ENCODE peak calls at places on chromosomes 16 and 17, in six cellular contexts. S is upper lobe of right lung, Z is SJSA1, X is tibial artery, T is RWPE1, Q is lower lobe of right lung. N is an unnamed sample.

GRCh38 chr16:71564377-71564967 is 12.4 kb downstream of the TAT start:
- DNase-seq in Z (no peak), T (no peak), S (no peak), Q (no peak), X (no peak), N (peak)

GRCh38 chr17:73066148-73066884 is 26.2 kb downstream of the SLC39A11 start:
- DNase-seq in X (no peak), S (no peak), Z (no peak), T (no peak), Q (no peak), N (no peak)

GRCh38 chr17:28227278-28228108 is 91.5 kb upstream of the TMEM97 start:
- DNase-seq in T (peak), Z (peak), X (peak), S (peak), Q (peak), N (no peak)

GRCh38 chr16:66996324-66996982 is 8.1 kb downstream of the CES4A start:
- DNase-seq in Z (no peak), Q (no peak), S (peak), X (peak), T (no peak), N (peak)

GRCh38 chr17:4124994-4125393 is 17.8 kb downstream of the ZZEF1 start:
- DNase-seq in Q (no peak), X (no peak), Z (no peak), S (no peak), T (no peak), N (no peak)

GRCh38 chr16:70250748-70251650 is 741 bp downstream of the EXOSC6 start:
- DNase-seq in S (peak), Q (peak), X (no peak), T (peak), Z (no peak), N (no peak)

GRCh38 chr16:68093816-68094613 is 8.8 kb downstream of the NFATC3 start:
- DNase-seq in S (no peak), X (no peak), T (no peak), Z (no peak), Q (no peak), N (no peak)

GRCh38 chr17:80217703-80218362 is 2.3 kb downstream of the SGSH start:
- DNase-seq in S (no peak), Q (no peak), T (no peak), Z (no peak), X (no peak), N (no peak)

GRCh38 chr17:42881768-42882565 is 18.6 kb upstream of the G6PC1 start:
- DNase-seq in X (no peak), Z (no peak), S (no peak), T (no peak), Q (no peak), N (no peak)

GRCh38 chr16:75703341-75703740 is 2.1 kb upstream of the DUXB start:
- DNase-seq in T (no peak), X (no peak), S (no peak), Q (no peak), Z (no peak), N (no peak)

GRCh38 chr16:88405325-88406060 is 22.7 kb downstream of the ZNF469 start:
- DNase-seq in Z (no peak), X (peak), S (no peak), T (no peak), Q (no peak), N (peak)

GRCh38 chr16:74936902-74937560 is 47.9 kb downstream of the WDR59 start:
- DNase-seq in T (no peak), X (peak), S (no peak), Q (no peak), Z (peak), N (no peak)

GRCh38 chr17:73539176-73539575 is 105.1 kb downstream of the SDK2 start:
- DNase-seq in Z (no peak), S (no peak), Q (no peak), X (no peak), T (no peak), N (no peak)

GRCh38 chr17:45703806-45704205 is 80.3 kb upstream of the CRHR1 start:
- DNase-seq in S (no peak), X (no peak), Q (no peak), Z (no peak), T (no peak), N (no peak)

GRCh38 chr16:82194076-82194475 is 24.1 kb upstream of the MPHOSPH6 start:
- DNase-seq in S (no peak), T (no peak), Q (no peak), X (no peak), Z (no peak), N (no peak)

GRCh38 chr17:39062846-39063680 is 88.4 kb downstream of the PLXDC1 start:
- DNase-seq in Q (no peak), X (no peak), S (peak), T (no peak), Z (peak), N (no peak)

GRCh38 chr17:40328386-40328766 is 19.4 kb downstream of the RARA start:
- DNase-seq in Z (no peak), S (no peak), Q (no peak), T (no peak), X (no peak), N (no peak)

GRCh38 chr16:85312642-85313540 is 200.6 kb upstream of the CIBAR2 start:
- DNase-seq in Q (no peak), Z (peak), T (no peak), S (no peak), X (peak), N (no peak)

GRCh38 chr17:21841839-21842238 is 149.5 kb downstream of the KCNJ18 start:
- DNase-seq in X (no peak), T (no peak), S (no peak), Z (no peak), Q (no peak), N (no peak)

GRCh38 chr17:57639381-57639780 is 105.7 kb downstream of the CCDC182 start:
- DNase-seq in Q (no peak), S (no peak), T (no peak), X (no peak), Z (no peak), N (no peak)

GRCh38 chr16:89495121-89495520 is 4.8 kb upstream of the ANKRD11 start:
- DNase-seq in X (no peak), Q (no peak), T (no peak), S (no peak), Z (no peak), N (no peak)

GRCh38 chr17:27488263-27488662 is 32.0 kb downstream of the KSR1 start:
- DNase-seq in S (no peak), T (no peak), Q (no peak), X (no peak), Z (no peak), N (no peak)

GRCh38 chr16:20026673-20027072 is 47.0 kb downstream of the GPR139 start:
- DNase-seq in Z (no peak), Q (no peak), T (no peak), S (no peak), X (no peak), N (no peak)

GRCh38 chr17:49602783-49603182 is 27.1 kb downstream of the NXPH3 start:
- DNase-seq in S (no peak), Q (no peak), Z (no peak), X (no peak), T (no peak), N (no peak)
- H3K27ac ChIP-seq in S (peak), Q (peak), Z (no peak), X (peak), T (no peak), N (peak)

GRCh38 chr17:35715416-35715815 is 16.0 kb upstream of the RASL10B start:
- DNase-seq in Z (no peak), Q (no peak), S (no peak), X (no peak), T (no peak), N (no peak)
- H3K27ac ChIP-seq in Z (no peak), Q (no peak), S (no peak), X (peak), T (no peak), N (no peak)

DNA sequence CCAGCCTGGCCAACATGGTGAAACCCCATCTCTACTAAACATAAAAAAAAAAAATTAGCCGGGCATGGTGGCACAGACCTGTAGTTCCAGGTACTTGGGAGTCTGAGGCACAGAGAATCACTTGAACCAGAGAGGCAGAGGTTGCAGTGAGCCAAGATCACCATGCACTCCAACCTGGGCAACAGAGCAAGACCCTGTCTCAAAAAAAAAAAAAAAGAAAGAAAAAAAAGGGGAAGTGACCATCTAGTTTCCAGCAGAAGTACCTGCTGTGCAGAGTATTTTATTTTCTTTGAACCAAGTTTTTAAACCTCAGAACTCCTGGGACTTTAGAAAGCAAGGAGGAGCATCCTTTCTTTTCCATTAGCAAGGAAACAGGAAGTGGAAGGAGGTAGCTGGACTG is 6.5 kb downstream of the GID4 start:
- DNase-seq in T (no peak), S (no peak), X (no peak), Q (no peak), Z (no peak), N (no peak)
- H3K27ac ChIP-seq in T (no peak), S (no peak), X (no peak), Q (no peak), Z (no peak), N (no peak)

DNA sequence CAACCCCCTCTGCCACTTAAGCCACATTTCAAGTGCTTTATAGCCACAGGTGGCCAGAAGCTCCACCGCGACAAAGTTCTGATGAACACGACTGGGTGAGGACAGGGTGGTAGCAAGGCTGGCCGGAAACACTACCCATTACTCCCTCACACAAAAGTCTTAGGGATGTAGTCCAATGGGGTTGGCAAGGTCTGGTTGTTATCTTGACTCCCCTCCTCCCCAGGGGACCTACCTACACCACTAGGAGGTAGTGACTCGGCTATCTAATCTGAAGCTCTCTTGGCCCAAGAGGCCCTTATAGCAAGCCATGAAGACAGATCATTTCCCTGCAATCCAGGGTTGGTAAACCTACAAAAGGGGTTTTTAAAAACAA is 8.4 kb downstream of the LITAFD start:
- DNase-seq in T (no peak), X (no peak), S (no peak), Z (no peak), Q (peak), N (no peak)
- H3K27ac ChIP-seq in T (peak), X (no peak), S (no peak), Z (no peak), Q (no peak), N (no peak)

GRCh38 chr17:17708301-17708700 is 27.0 kb downstream of the RAI1 start:
- DNase-seq in Z (no peak), T (no peak), X (no peak), Q (no peak), S (no peak), N (no peak)

GRCh38 chr17:17710355-17710727 is 29.1 kb downstream of the RAI1 start:
- DNase-seq in T (no peak), Z (no peak), S (no peak), Q (no peak), X (no peak), N (no peak)

GRCh38 chr17:17710728-17711541 is 29.7 kb downstream of the RAI1 start:
- DNase-seq in Z (peak), S (peak), X (peak), Q (peak), T (peak), N (peak)

GRCh38 chr17:17709815-17710321 is 28.6 kb downstream of the RAI1 start:
- DNase-seq in S (no peak), T (no peak), X (no peak), Z (no peak), Q (no peak), N (no peak)

GRCh38 chr17:17708816-17709215 is 27.6 kb downstream of the RAI1 start:
- DNase-seq in Z (no peak), X (no peak), Q (no peak), T (no peak), S (no peak), N (no peak)
- H3K27ac ChIP-seq in Z (no peak), X (no peak), Q (no peak), T (peak), S (no peak), N (no peak)

GRCh38 chr16:4661661-4662060 is 31.7 kb upstream of the NUDT16L1 start:
- DNase-seq in Q (peak), X (no peak), T (no peak), S (peak), Z (no peak), N (no peak)
- H3K27ac ChIP-seq in Q (peak), X (no peak), T (peak), S (peak), Z (no peak), N (no peak)

GRCh38 chr16:23563186-23563585 is 5.7 kb downstream of the UBFD1 start:
- DNase-seq in T (no peak), X (peak), Q (no peak), Z (no peak), S (no peak), N (no peak)
- H3K27ac ChIP-seq in T (no peak), X (no peak), Q (no peak), Z (no peak), S (no peak), N (no peak)

GRCh38 chr17:50944902-50945720 is 79.0 kb upstream of the TOB1 start:
- DNase-seq in X (peak), T (no peak), Z (no peak), S (no peak), Q (no peak), N (peak)
- H3K27ac ChIP-seq in X (peak), T (no peak), Z (no peak), S (peak), Q (peak), N (peak)

DNA sequence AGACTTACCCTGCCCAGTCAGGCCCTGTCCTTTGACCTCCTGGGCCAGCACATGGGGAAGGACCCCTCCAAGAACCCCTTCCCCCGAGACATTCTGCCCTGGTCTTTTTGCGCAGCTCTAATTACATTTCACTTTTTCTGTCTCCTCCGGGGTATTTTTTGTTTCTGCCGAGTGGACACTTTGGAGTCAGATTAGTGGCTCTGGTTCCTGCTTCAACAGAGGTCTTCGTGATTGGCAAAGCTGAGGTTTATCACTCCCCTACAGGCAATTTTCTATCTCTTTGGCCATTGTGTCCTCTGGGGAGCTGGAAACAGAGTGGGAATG is 23.5 kb downstream of the ANKRD40 start:
- DNase-seq in T (no peak), S (no peak), X (no peak), Z (no peak), Q (no peak), N (no peak)
- H3K27ac ChIP-seq in T (peak), S (no peak), X (no peak), Z (no peak), Q (no peak), N (no peak)